ENCODE peak calls at places on chromosome 7, in nine cellular contexts. R is stomach, X is NB4, D is astrocyte of the spinal cord, H is GM12864, U is body of pancreas, C is cardiac fibroblast, P is BE2C, N is fibroblast of mammary gland. A is an unnamed sample.

GRCh38 chr7:132655071-132655761 is 78.9 kb upstream of the PLXNA4 start:
- DNase-seq in R (peak; percentile 28), X (peak; percentile 99), D (peak; percentile 58), H (no peak), U (peak; percentile 59), C (peak; percentile 30), P (no peak), N (peak; percentile 24), A (no peak)

GRCh38 chr7:91683823-91684222 is 196.7 kb downstream of the MTERF1 start:
- DNase-seq in R (no peak), X (peak; percentile 21), D (peak; percentile 41), H (no peak), U (no peak), C (peak; percentile 64), P (no peak), N (peak; percentile 47), A (no peak)

GRCh38 chr7:116572036-116572435 is 47.2 kb downstream of the CAV1 start:
- DNase-seq in R (no peak), X (no peak), D (no peak), H (no peak), U (no peak), C (no peak), P (no peak), N (no peak), A (no peak)

GRCh38 chr7:76260171-76260703 is 42.2 kb upstream of the HSPB1 start:
- DNase-seq in R (no peak), X (peak; percentile 56), D (no peak), H (no peak), U (peak; percentile 20), C (peak; percentile 28), P (peak; percentile 96), N (peak; percentile 11), A (peak; percentile 69)

GRCh38 chr7:133789951-133790350 is 337.2 kb upstream of the LRGUK start:
- DNase-seq in R (no peak), X (no peak), D (no peak), H (no peak), U (no peak), C (peak; percentile 36), P (no peak), N (no peak), A (no peak)

GRCh38 chr7:2955177-2955768 is 88.4 kb downstream of the CARD11 start:
- DNase-seq in R (no peak), X (no peak), D (no peak), H (no peak), U (no peak), C (no peak), P (no peak), N (no peak), A (no peak)

GRCh38 chr7:93442478-93443224 is 131.9 kb downstream of the CALCR start:
- DNase-seq in R (peak; percentile 34), X (peak; percentile 59), D (peak; percentile 14), H (peak; percentile 3), U (peak; percentile 6), C (peak; percentile 46), P (peak; percentile 53), N (peak; percentile 38), A (no peak)

GRCh38 chr7:57868771-57869483 is 418.9 kb downstream of the ZNF716 start:
- DNase-seq in R (no peak), X (no peak), D (no peak), H (no peak), U (no peak), C (no peak), P (no peak), N (no peak), A (no peak)

DNA sequence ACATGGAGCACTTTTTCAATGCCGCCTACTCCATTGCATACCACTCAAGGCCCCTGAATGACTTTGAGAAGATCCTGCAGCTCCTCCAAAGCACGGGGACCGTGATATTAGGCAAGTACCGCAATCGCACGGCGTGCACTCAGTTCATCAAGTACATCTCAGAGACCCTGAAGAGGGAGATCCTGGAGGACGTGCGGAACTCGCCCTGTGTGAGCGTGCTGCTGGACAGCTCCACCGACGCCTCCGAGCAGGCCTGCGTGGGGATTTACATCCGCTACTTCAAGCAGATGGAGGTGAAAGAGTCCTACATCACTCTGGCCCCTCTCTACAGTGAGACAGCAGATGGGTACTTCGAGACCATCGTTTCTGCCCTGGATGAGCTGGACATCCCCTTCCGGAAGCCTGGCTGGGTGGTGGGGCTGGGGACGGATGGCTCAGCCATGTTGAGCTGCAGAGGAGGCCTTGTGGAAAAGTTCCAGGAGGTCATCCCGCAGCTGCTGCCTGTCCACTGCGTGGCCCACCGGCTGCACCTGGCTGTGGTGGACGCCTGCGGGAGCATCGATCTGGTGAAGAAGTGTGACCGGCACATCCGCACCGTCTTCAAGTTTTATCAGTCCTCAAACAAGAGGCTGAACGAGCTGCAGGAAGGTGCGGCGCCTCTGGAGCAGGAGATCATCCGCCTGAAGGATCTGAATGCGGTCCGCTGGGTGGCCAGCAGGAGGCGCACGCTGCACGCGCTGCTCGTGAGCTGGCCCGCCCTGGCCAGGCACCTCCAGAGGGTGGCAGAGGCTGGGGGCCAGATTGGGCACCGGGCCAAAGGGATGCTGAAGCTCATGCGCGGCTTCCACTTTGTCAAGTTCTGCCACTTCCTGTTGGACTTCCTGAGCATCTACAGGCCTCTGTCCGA is 12.7 kb upstream of the ATP6V0E2 start:
- DNase-seq in R (no peak), X (peak; percentile 30), D (no peak), H (no peak), U (no peak), C (no peak), P (no peak), N (no peak), A (no peak)
- TF ChIP-seq CTCF in R (no peak), X (peak; percentile 43), D (peak; percentile 46), H (peak; percentile 43), U (peak; percentile 6), C (peak; percentile 13), P (peak; percentile 29), N (peak; percentile 27), A (peak; percentile 36)

GRCh38 chr7:128322040-128322643 is 21.6 kb downstream of the RBM28 start:
- DNase-seq in R (no peak), X (peak; percentile 70), D (peak; percentile 32), H (no peak), U (peak; percentile 18), C (peak; percentile 63), P (peak; percentile 28), N (peak; percentile 60), A (no peak)
- TF ChIP-seq CTCF in R (no peak), X (peak; percentile 59), D (peak; percentile 55), H (peak; percentile 38), U (peak; percentile 11), C (peak; percentile 58), P (peak; percentile 72), N (peak; percentile 59), A (no peak)

GRCh38 chr7:96436880-96437279 is 115.0 kb upstream of the SLC25A13 start:
- DNase-seq in R (no peak), X (no peak), D (no peak), H (no peak), U (no peak), C (no peak), P (no peak), N (no peak), A (no peak)
- TF ChIP-seq CTCF in R (no peak), X (no peak), D (no peak), H (no peak), U (no peak), C (no peak), P (no peak), N (no peak), A (no peak)

GRCh38 chr7:130667593-130668257 is 823 bp downstream of the COPG2 start:
- DNase-seq in R (no peak), X (no peak), D (peak; percentile 13), H (no peak), U (no peak), C (peak; percentile 10), P (no peak), N (peak; percentile 7), A (no peak)
- TF ChIP-seq CTCF in R (no peak), X (no peak), D (no peak), H (no peak), U (no peak), C (no peak), P (no peak), N (no peak), A (no peak)

GRCh38 chr7:100629117-100629711 is 12.1 kb downstream of the TFR2 start:
- DNase-seq in R (peak; percentile 31), X (peak; percentile 83), D (no peak), H (no peak), U (peak; percentile 35), C (no peak), P (peak; percentile 75), N (peak; percentile 25), A (no peak)
- TF ChIP-seq CTCF in R (no peak), X (peak; percentile 86), D (peak; percentile 28), H (peak; percentile 50), U (peak; percentile 6), C (peak; percentile 43), P (peak; percentile 62), N (peak; percentile 41), A (no peak)

DNA sequence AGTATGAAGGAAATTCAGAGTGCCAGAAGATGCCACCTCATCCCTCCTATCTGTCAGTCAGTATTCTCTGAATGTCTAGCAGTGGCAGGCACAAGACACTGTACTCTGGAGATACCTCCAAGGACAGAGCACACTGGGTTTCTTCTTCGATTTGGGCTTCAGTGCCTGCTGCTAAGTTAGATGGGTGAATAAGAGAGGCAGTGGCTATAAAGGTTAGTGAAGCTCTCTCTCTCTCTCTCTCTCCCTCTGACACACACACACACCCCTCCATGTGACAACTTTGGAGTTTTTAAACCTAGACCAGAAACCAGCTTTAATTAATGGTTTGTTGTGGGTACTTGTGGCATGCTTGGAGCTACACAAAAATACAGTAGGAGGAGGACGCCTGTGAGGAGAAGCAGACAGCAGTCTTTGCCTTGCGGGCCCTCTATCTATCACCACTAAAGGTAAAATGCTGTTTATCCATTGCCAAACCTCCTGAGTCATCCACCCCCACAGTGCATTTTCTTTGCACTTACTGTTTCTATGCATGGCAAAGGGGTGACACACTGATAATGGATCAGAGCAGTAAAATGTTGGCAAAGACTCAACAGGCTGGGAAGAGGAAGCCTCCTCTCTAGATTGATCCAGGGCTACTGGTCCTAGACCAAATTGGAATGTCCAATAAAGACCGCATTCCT is 102.5 kb downstream of the TRIL start:
- DNase-seq in R (no peak), X (no peak), D (peak; percentile 91), H (no peak), U (peak; percentile 39), C (peak; percentile 93), P (peak; percentile 37), N (peak; percentile 98), A (no peak)
- TF ChIP-seq CTCF in R (no peak), X (no peak), D (no peak), H (no peak), U (no peak), C (no peak), P (no peak), N (no peak), A (no peak)

GRCh38 chr7:137925754-137926153 is 76.1 kb downstream of the CREB3L2 start:
- DNase-seq in R (no peak), X (no peak), D (no peak), H (no peak), U (no peak), C (no peak), P (no peak), N (no peak), A (no peak)
- TF ChIP-seq CTCF in R (no peak), X (no peak), D (no peak), H (no peak), U (no peak), C (no peak), P (no peak), N (no peak), A (no peak)